ENCODE peak calls at places on chromosomes 2 and 18, in four cellular contexts. One of them, this sample, is unnamed.

GRCh38 chr2:150919899-150920298 is 341.8 kb downstream of the RBM43 start:
- DNase-seq in upper lobe of right lung: no peak
- DNase-seq in left ventricle myocardium inferior: no peak
- DNase-seq in body of pancreas: no peak
- DNase-seq in this sample: no peak

GRCh38 chr2:45771251-45771650 is 119.8 kb downstream of the PRKCE start:
- DNase-seq in upper lobe of right lung: peak
- DNase-seq in left ventricle myocardium inferior: peak
- DNase-seq in body of pancreas: peak
- DNase-seq in this sample: no peak

GRCh38 chr18:68152770-68153169 is 562.1 kb downstream of the TMX3 start:
- DNase-seq in upper lobe of right lung: no peak
- DNase-seq in left ventricle myocardium inferior: no peak
- DNase-seq in body of pancreas: peak
- DNase-seq in this sample: no peak

GRCh38 chr2:207928079-207928478 is 97.2 kb downstream of the PLEKHM3 start:
- DNase-seq in upper lobe of right lung: no peak
- DNase-seq in left ventricle myocardium inferior: no peak
- DNase-seq in body of pancreas: no peak
- DNase-seq in this sample: no peak

GRCh38 chr2:240556553-240557100 is 1.2 kb downstream of the ANKMY1 start:
- DNase-seq in upper lobe of right lung: peak
- DNase-seq in left ventricle myocardium inferior: no peak
- DNase-seq in body of pancreas: peak
- DNase-seq in this sample: peak

GRCh38 chr2:206225435-206226232 is 48.8 kb upstream of the ZDBF2 start:
- DNase-seq in upper lobe of right lung: no peak
- DNase-seq in left ventricle myocardium inferior: no peak
- DNase-seq in body of pancreas: no peak
- DNase-seq in this sample: no peak

GRCh38 chr2:165601866-165602636 is 132.6 kb downstream of the CSRNP3 start:
- DNase-seq in upper lobe of right lung: no peak
- DNase-seq in left ventricle myocardium inferior: no peak
- DNase-seq in body of pancreas: no peak
- DNase-seq in this sample: no peak

GRCh38 chr2:157789161-157789720 is 86.9 kb downstream of the ACVR1 start:
- DNase-seq in upper lobe of right lung: no peak
- DNase-seq in left ventricle myocardium inferior: no peak
- DNase-seq in body of pancreas: peak
- DNase-seq in this sample: no peak

GRCh38 chr2:85902496-85902895 is 13.7 kb upstream of the ST3GAL5 start:
- DNase-seq in upper lobe of right lung: no peak
- DNase-seq in left ventricle myocardium inferior: no peak
- DNase-seq in body of pancreas: no peak
- DNase-seq in this sample: peak

GRCh38 chr2:63875143-63875542 is 33.4 kb downstream of the UGP2 start:
- DNase-seq in upper lobe of right lung: no peak
- DNase-seq in left ventricle myocardium inferior: no peak
- DNase-seq in body of pancreas: no peak
- DNase-seq in this sample: no peak

GRCh38 chr2:63871864-63872263 is 30.2 kb downstream of the UGP2 start:
- DNase-seq in upper lobe of right lung: no peak
- DNase-seq in left ventricle myocardium inferior: no peak
- DNase-seq in body of pancreas: no peak
- DNase-seq in this sample: no peak

GRCh38 chr2:63872571-63873328 is 31.1 kb downstream of the UGP2 start:
- DNase-seq in upper lobe of right lung: no peak
- DNase-seq in left ventricle myocardium inferior: no peak
- DNase-seq in body of pancreas: no peak
- DNase-seq in this sample: no peak

GRCh38 chr2:63874204-63875134 is 32.8 kb downstream of the UGP2 start:
- DNase-seq in upper lobe of right lung: no peak
- DNase-seq in left ventricle myocardium inferior: no peak
- DNase-seq in body of pancreas: no peak
- DNase-seq in this sample: no peak

DNA sequence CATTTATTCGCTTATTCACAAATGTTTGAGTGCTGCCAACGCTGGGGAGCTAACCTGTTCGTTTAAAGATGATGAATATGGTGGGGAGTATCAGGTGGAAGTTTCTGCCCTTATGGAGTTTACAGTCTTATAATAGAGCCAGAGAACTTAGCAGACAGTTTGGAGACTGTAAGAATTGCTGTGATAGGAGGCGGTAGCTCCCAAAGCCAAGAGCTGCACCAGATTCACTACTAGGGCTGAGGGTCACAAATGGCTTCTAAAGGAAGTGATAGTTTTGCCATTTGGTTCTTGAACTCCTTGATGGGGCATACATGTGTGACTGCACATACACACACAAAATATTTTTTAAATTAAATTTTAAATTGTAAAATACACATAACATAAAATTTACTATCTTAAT is 29.0 kb downstream of the UGP2 start:
- DNase-seq in upper lobe of right lung: no peak
- DNase-seq in left ventricle myocardium inferior: no peak
- DNase-seq in body of pancreas: no peak
- DNase-seq in this sample: no peak
- H3K27ac ChIP-seq in upper lobe of right lung: no peak
- H3K27ac ChIP-seq in left ventricle myocardium inferior: no peak
- H3K27ac ChIP-seq in body of pancreas: no peak
- H3K27ac ChIP-seq in this sample: no peak

GRCh38 chr2:159497256-159497655 is 119.1 kb downstream of the BAZ2B start:
- DNase-seq in upper lobe of right lung: no peak
- DNase-seq in left ventricle myocardium inferior: no peak
- DNase-seq in body of pancreas: no peak
- DNase-seq in this sample: no peak
- H3K27ac ChIP-seq in upper lobe of right lung: peak
- H3K27ac ChIP-seq in left ventricle myocardium inferior: peak
- H3K27ac ChIP-seq in body of pancreas: peak
- H3K27ac ChIP-seq in this sample: no peak

GRCh38 chr2:9770308-9771100 is 72.8 kb upstream of the TAF1B start:
- DNase-seq in upper lobe of right lung: peak
- DNase-seq in left ventricle myocardium inferior: peak
- DNase-seq in body of pancreas: peak
- DNase-seq in this sample: no peak
- H3K27ac ChIP-seq in upper lobe of right lung: peak
- H3K27ac ChIP-seq in left ventricle myocardium inferior: peak
- H3K27ac ChIP-seq in body of pancreas: no peak
- H3K27ac ChIP-seq in this sample: peak

DNA sequence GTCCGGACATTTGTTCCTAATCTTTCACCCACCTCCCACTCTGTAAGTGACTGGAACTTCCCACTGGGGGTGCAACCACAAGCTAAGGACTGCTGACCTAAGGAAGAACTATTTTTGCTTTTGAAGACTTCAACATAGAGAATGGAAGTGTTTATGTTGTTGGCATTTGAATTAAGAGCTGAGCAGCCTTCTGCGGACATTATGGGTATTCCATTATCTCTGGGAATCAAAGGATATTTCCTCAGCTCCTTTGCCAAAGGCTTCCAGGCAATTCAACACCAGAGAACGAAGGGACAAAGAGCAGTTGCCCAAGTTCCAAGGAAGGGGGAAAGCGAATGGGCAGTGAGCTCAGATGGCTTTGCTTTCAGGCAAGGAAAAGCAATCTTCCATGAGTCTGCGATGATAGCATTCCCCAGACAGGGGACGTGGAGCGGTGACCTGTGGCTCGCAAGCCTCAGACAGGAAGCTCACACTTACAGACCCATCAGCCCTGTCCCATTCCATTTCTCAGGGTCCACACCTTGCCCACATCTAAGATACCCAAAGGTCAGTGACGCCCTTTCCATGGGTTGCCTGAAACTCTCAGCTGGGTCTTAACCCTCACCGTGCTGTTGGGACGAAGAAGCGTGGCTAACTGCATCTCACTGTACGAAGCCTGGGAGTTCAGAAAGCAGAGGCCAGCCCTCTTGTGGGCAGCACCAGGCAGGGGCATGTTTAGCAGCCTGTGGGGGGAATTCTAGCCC is 116.8 kb downstream of the COPS8 start:
- DNase-seq in upper lobe of right lung: no peak
- DNase-seq in left ventricle myocardium inferior: no peak
- DNase-seq in body of pancreas: no peak
- DNase-seq in this sample: no peak
- H3K27ac ChIP-seq in upper lobe of right lung: no peak
- H3K27ac ChIP-seq in left ventricle myocardium inferior: peak
- H3K27ac ChIP-seq in body of pancreas: no peak
- H3K27ac ChIP-seq in this sample: no peak

GRCh38 chr18:49762191-49763077 is 50.9 kb downstream of the ACAA2 start:
- DNase-seq in upper lobe of right lung: peak
- DNase-seq in left ventricle myocardium inferior: no peak
- DNase-seq in body of pancreas: no peak
- DNase-seq in this sample: no peak
- H3K27ac ChIP-seq in upper lobe of right lung: no peak
- H3K27ac ChIP-seq in left ventricle myocardium inferior: no peak
- H3K27ac ChIP-seq in body of pancreas: no peak
- H3K27ac ChIP-seq in this sample: no peak

DNA sequence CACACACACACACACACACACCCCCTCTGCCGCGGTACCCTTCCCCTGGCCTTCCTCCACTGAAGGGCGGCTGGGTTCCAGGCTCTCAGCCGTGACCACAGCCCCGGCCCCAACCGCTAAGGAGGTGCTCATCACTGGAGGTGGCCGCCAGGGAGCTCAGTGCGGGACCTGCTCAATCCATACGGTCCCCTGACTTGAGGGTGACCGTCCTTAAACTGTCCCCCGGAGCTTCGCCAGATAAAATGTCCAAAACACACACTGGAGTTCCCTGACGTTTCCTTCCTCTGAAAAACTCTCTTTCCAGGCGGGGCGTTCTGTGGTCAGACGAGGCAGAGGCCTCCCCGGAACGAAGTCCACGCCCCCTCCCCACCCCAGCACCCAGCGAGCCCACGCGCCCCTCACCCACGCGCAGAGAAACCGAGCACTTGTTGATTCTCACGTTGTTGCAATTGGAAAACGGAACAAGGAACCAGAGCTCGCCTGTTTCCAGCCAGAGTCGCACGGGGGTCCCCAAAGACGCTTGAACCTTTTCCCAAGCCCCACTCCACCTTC is 1.4 kb downstream of the MBP start:
- DNase-seq in upper lobe of right lung: peak
- DNase-seq in left ventricle myocardium inferior: peak
- DNase-seq in body of pancreas: peak
- DNase-seq in this sample: no peak
- H3K27ac ChIP-seq in upper lobe of right lung: peak
- H3K27ac ChIP-seq in left ventricle myocardium inferior: peak
- H3K27ac ChIP-seq in body of pancreas: peak
- H3K27ac ChIP-seq in this sample: peak